ENCODE peak calls at places on chromosomes 16 and 17, in four cellular contexts. K is H1, G is K562, L is HCT116. I is an unnamed sample.

GRCh38 chr17:78844301-78845005 is 3.8 kb upstream of the USP36 start:
- DNase-seq in K (no peak), G (no peak), L (no peak), I (no peak)

GRCh38 chr16:31179153-31179746 is 689 bp upstream of the FUS start:
- DNase-seq in G (no peak), L (no peak), K (no peak), I (no peak)

GRCh38 chr17:70100983-70101382 is 26.0 kb downstream of the KCNJ16 start:
- DNase-seq in L (no peak), G (no peak), K (no peak), I (no peak)

GRCh38 chr16:28491080-28491969 is 549 bp downstream of the CLN3 start:
- DNase-seq in K (no peak), L (no peak), G (peak; percentile 74), I (peak; percentile 49)

GRCh38 chr17:8713315-8713714 is 31.3 kb downstream of the CCDC42 start:
- DNase-seq in L (no peak), G (no peak), K (no peak), I (no peak)

GRCh38 chr17:38608648-38609047 is 2.9 kb upstream of the SRCIN1 start:
- DNase-seq in G (no peak), L (no peak), K (no peak), I (no peak)

GRCh38 chr17:33038740-33039139 is 47.1 kb downstream of the SPACA3 start:
- DNase-seq in K (peak; percentile 31), L (peak; percentile 15), G (peak; percentile 71), I (no peak)

GRCh38 chr17:76354317-76354729 is 607 bp upstream of the PRPSAP1 start:
- DNase-seq in G (no peak), K (no peak), L (no peak), I (no peak)

GRCh38 chr16:86538196-86538780 is 16.7 kb downstream of the MTHFSD start:
- DNase-seq in L (no peak), G (no peak), K (no peak), I (no peak)

GRCh38 chr16:58280846-58281301 is 14.0 kb downstream of the PRSS54 start:
- DNase-seq in K (no peak), L (no peak), G (no peak), I (no peak)

GRCh38 chr16:72246423-72246822 is 74.5 kb upstream of the PMFBP1 start:
- DNase-seq in K (no peak), G (no peak), L (no peak), I (no peak)

GRCh38 chr17:68291836-68292688 is 767 bp downstream of the ARSG start:
- DNase-seq in G (peak; percentile 77), L (peak; percentile 63), K (no peak), I (peak; percentile 77)

GRCh38 chr17:50451943-50452626 is 16.6 kb downstream of the CHAD start:
- DNase-seq in G (no peak), K (no peak), L (no peak), I (no peak)

GRCh38 chr16:83145297-83145696 is 518.5 kb downstream of the CDH13 start:
- DNase-seq in G (no peak), L (no peak), K (no peak), I (no peak)

GRCh38 chr17:17793378-17794214 is 43.2 kb downstream of the SREBF1 start:
- DNase-seq in K (no peak), L (no peak), G (no peak), I (no peak)
- TF ChIP-seq FOSL1 in K (no peak), L (no peak), G (no peak), I (no peak)

DNA sequence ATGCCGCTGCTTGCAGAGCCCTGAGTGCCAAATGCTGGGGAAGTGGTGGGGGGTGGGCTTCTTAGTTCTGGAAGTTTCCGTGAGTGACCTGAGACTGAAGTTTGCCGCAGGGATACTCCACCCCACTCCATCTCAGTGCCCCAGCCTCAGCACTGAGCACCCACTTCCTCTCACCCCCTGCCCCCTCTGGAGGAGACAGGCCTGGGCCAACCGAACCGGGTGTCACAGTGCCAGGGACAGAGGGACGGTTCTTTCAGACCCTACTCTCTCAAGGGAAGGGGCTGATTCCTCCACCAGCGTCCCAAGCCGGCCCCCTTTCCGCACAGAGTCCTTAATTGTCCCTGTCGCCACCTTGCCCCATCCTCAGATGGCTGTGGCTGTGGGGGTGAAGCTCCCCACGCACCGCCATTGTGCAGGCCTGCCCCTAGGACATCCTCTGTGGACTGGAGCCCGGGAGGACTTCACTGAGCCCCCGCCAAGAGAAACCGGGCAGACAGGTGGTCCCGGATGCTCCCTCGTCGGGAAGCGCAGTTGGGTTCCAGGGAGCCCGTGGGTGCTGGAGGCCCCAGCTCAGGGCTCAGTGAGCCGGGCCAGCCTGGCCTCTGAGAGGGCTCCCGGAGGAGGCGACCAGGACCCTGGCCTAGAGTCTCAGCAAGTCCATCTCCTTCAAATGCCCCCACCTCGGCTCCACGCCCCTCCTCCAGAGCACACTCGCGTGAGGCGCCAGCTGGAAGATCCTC is 1.6 kb upstream of the KREMEN2 start:
- DNase-seq in L (no peak), G (no peak), K (no peak), I (no peak)
- TF ChIP-seq FOSL1 in L (no peak), G (no peak), K (no peak), I (no peak)

DNA sequence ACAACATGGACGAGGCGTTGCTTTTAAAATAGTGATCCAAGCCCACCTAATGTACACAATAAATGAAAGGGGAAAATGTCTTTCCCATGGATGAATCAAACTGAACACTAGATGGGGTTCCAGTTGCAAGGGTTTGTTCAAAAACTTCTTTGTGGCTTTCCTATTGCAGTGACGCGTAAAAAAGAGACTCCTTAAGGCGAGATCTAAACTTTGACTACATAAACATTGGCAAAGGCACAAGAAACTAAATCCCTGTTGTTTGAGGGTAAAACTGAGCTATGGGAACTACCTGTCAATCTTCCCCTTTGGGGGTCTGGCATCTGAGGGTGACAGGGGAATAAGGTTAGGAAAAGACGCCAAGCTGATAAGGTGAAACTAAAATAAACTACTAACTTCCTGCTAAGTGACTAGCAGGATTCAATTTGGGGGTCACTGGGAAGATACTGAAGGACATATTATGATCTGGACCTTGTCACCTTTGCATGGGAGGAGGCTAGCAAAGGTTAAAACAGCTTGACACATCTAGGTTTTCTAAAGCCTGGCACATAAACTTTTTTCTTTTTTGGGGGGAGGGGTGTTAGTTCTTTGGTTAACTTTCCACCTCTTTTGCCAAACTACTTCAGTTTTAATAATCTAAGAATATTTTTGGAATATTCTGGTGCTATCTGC is 4.7 kb downstream of the SALL1 start:
- DNase-seq in K (no peak), L (no peak), G (no peak), I (no peak)
- TF ChIP-seq FOSL1 in K (no peak), L (no peak), G (no peak), I (no peak)

DNA sequence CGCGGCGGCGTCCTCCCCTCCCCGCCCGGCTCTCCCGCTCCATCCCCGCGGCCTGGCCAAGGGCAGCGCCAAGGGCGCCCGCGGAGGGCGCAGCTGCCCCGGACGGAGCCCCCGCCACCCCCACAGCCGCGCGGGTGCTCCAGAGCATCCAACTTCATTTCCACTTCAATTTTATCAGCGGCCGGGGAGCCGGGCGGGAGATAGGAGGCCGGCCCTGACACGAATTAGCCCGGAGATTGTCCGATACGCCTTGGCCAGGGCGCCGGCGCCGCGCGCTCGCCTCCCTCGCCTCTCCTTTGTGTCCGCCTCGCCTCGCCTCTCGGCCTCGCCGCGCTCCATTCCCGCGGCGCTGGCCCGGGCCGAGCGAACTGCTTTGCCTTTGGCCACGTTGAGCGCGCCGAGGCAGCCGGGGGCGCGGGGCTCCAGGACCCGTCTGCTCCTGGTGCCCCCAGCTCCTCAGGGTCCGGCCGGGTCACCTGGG is 129.1 kb upstream of the LHX1 start:
- DNase-seq in G (peak; percentile 43), L (no peak), K (no peak), I (no peak)
- TF ChIP-seq FOSL1 in G (no peak), L (no peak), K (no peak), I (no peak)

GRCh38 chr17:49249890-49250522 is 19.4 kb upstream of the PHOSPHO1 start:
- DNase-seq in L (no peak), G (no peak), K (no peak), I (no peak)

GRCh38 chr17:49252148-49252682 is 21.6 kb upstream of the PHOSPHO1 start:
- DNase-seq in G (peak; percentile 55), K (no peak), L (no peak), I (peak; percentile 42)

GRCh38 chr17:49247949-49248348 is 17.4 kb upstream of the PHOSPHO1 start:
- DNase-seq in K (no peak), G (no peak), L (no peak), I (no peak)

GRCh38 chr17:49244839-49245238 is 14.3 kb upstream of the PHOSPHO1 start:
- DNase-seq in L (no peak), G (no peak), K (no peak), I (no peak)

DNA sequence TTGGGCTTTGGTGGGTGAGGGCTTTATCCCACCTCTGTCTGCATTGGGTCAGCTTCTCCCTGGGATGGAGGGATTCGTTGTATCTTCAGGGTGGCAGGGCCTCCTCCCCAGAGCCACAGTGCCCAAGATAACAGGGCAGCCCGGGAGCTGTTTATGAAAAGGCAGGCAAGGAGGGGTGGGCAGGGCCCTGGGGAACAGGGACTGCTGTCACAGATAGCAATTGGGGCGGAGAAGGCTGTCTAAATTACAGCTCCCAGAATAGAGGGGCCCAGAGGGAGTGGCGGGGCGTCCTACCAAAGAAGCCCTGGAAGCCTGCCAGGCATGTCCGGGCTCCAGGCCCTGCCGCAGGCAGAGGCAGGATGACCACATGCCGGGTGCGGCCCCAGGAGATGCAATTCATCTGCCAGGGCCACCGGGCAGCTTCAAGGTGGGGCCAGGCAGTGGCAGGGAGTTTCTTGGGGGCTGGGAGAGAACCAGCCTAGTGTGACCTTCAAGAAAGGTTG is 18.8 kb upstream of the PHOSPHO1 start:
- DNase-seq in G (peak; percentile 69), L (no peak), K (no peak), I (no peak)
- TF ChIP-seq FOSL1 in G (no peak), L (no peak), K (no peak), I (no peak)